ENCODE peak calls at places on chromosomes 1 and 21, in five cellular contexts. D is neural progenitor cell, F is transverse colon, K is breast epithelium, S is heart right ventricle. I is an unnamed sample.
A peak's percentile ranks its signal among the peaks of the same experiment; 100 is the strongest.

GRCh38 chr1:925532-926421 is 2.1 kb downstream of the SAMD11 start:
- DNase-seq in S (no peak), F (no peak), K (no peak), D (peak; percentile 54), I (no peak)

GRCh38 chr1:227369102-227369760 is 50.9 kb upstream of the CDC42BPA start:
- DNase-seq in F (no peak), K (no peak), S (no peak), D (no peak), I (no peak)

GRCh38 chr1:57091642-57092041 is 125.8 kb upstream of the C8B start:
- DNase-seq in K (no peak), S (no peak), D (no peak), F (no peak), I (no peak)

GRCh38 chr1:2534775-2535387 is 4.8 kb upstream of the HES5 start:
- DNase-seq in K (peak; percentile 33), S (no peak), D (no peak), F (peak; percentile 63), I (no peak)

GRCh38 chr21:27796106-27796505 is 829.2 kb upstream of the ADAMTS5 start:
- DNase-seq in D (peak; percentile 31), S (no peak), F (no peak), K (no peak), I (no peak)

GRCh38 chr1:8926707-8927694 is 18.7 kb upstream of the CA6 start:
- DNase-seq in F (no peak), S (no peak), K (no peak), D (no peak), I (no peak)

GRCh38 chr1:167430849-167431242 is 87.5 kb downstream of the CD247 start:
- DNase-seq in D (no peak), K (no peak), S (no peak), F (no peak), I (no peak)

GRCh38 chr1:9844106-9844505 is 20.3 kb upstream of the CLSTN1 start:
- DNase-seq in K (no peak), S (no peak), D (no peak), F (no peak), I (no peak)

GRCh38 chr1:182186757-182187146 is 125.2 kb upstream of the ZNF648 start:
- DNase-seq in S (no peak), K (no peak), D (no peak), F (no peak), I (no peak)

GRCh38 chr1:94004924-94005323 is 95.7 kb upstream of the GCLM start:
- DNase-seq in F (no peak), D (no peak), K (no peak), S (no peak), I (no peak)

GRCh38 chr1:22526098-22526497 is 37.2 kb upstream of the EPHA8 start:
- DNase-seq in S (no peak), K (no peak), F (no peak), D (no peak), I (no peak)

GRCh38 chr1:243946946-243947345 is 96.9 kb upstream of the AKT3 start:
- DNase-seq in S (no peak), D (peak; percentile 59), K (no peak), F (no peak), I (peak; percentile 43)
- TF ChIP-seq CTCF in S (peak; percentile 11), D (peak; percentile 75), K (no peak), F (peak; percentile 18), I (peak; percentile 75)

DNA sequence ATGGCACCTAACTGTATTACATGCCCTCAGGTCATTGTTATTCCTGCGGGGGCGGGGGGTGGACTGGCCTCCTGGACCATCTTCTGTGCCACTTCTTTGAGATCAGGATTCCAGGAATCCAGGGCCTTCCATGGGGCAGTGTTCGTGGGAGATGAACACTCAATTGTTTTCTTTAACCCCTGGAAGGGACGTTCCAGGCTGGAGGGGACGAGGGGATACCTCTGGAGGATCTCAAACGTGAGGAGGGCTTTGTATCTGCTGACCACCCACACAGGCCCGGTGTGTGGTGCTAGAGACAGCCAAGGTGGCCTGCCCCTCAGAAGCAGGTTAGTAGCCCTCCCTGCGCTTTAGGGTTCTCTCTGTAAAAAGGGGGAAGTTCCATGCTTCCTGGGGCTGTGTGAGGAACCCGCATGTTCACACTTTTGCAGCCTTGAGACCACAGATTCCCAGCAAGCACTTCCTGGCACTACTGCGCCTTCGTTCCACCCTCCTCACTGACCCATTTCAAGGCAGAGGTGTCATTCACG is 8.0 kb upstream of the GUCA2B start:
- DNase-seq in S (no peak), D (no peak), F (no peak), K (no peak), I (no peak)
- H3K9me3 ChIP-seq in S (no peaks in the 10 kb centered on the region), D (no peaks in the 10 kb centered on the region), F (no peaks in the 10 kb centered on the region), K (no peaks in the 10 kb centered on the region), I (no peaks in the 10 kb centered on the region)

GRCh38 chr1:55868026-55868425 is 652.9 kb upstream of the USP24 start:
- DNase-seq in S (no peak), K (no peak), F (no peak), D (peak; percentile 22), I (no peak)
- TF ChIP-seq CTCF in S (no peak), K (no peak), F (no peak), D (peak; percentile 30), I (no peak)

GRCh38 chr21:21262048-21262447 is 263.8 kb downstream of the NCAM2 start:
- DNase-seq in S (no peak), D (no peak), F (no peak), K (no peak), I (no peak)
- H3K9me3 ChIP-seq in S (no peaks in the 10 kb centered on the region), D (no peaks in the 10 kb centered on the region), F (no peaks in the 10 kb centered on the region), K (no peaks in the 10 kb centered on the region), I (no peaks in the 10 kb centered on the region)

GRCh38 chr1:119327436-119328155 is 41.0 kb upstream of the HAO2 start:
- DNase-seq in D (peak; percentile 67), K (no peak), S (no peak), F (peak; percentile 62), I (no peak)
- TF ChIP-seq CTCF in D (peak; percentile 86), K (no peak), S (no peak), F (no peak), I (peak; percentile 68)

DNA sequence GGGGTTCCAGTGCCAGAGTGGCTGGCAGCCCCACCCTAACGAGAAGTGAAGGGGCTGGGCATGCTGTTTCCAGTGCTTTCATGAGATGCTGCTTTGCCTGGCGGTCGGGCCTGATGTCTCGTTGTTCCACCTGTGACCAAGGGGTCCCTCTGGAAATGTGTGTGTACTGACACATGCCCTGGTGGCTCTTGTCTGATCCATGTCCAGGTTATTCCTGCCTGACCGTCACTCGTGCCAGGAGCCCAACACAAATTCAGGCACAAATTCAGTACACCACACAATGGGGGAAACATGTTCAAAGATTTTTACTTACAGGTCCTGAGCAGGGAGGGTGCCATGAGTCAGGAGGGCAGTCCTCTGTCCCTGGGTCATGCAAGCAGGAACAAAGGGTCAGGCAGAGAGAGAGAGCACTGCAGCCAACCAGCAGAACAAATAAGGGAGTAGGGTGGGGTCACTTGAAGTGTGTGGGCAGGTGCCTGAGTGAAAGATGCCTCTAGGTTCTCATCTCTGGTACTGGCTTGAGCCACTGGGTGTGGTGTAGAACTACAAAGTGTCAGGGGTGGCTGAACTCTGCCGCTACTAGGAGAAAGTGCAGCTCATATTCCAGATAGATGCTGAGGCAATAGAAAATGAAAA is 76.4 kb downstream of the ADARB1 start:
- DNase-seq in D (peak; percentile 41), F (no peak), K (peak; percentile 16), S (no peak), I (no peak)
- H3K9me3 ChIP-seq in D (no peaks in the 10 kb centered on the region), F (no peaks in the 10 kb centered on the region), K (no peaks in the 10 kb centered on the region), S (no peaks in the 10 kb centered on the region), I (no peaks in the 10 kb centered on the region)

I was measured in CD4-positive, alpha-beta T cell.